ENCODE peak calls at places on chromosome 22, in seven cellular contexts. F, Z, E, P, G, T and Q are unnamed samples.

GRCh38 chr22:36350751-36351594 is 36.8 kb downstream of the MYH9 start:
- DNase-seq in P (no peak), F (no peak), G (no peak), Z (peak; percentile 70), E (no peak), T (no peak), Q (no peak)

GRCh38 chr22:45246060-45246985 is 5.6 kb upstream of the KIAA0930 start:
- DNase-seq in P (peak; percentile 94), Z (peak; percentile 77), G (no peak), F (peak; percentile 81), E (no peak), T (no peak), Q (peak; percentile 80)

GRCh38 chr22:17213976-17214375 is 5.3 kb downstream of the ADA2 start:
- DNase-seq in P (no peak), Z (peak; percentile 57), F (peak; percentile 38), E (peak; percentile 41), T (peak; percentile 42), G (peak; percentile 47), Q (no peak)

GRCh38 chr22:46674367-46674781 is 54.2 kb downstream of the GRAMD4 start:
- DNase-seq in E (no peak), T (peak; percentile 22), Z (peak; percentile 42), P (peak; percentile 46), F (peak; percentile 60), G (peak; percentile 90), Q (no peak)

GRCh38 chr22:49632199-49633009 is 195.3 kb downstream of the BRD1 start:
- DNase-seq in E (peak; percentile 81), T (peak; percentile 64), F (peak; percentile 55), Z (peak; percentile 45), G (no peak), P (peak; percentile 86), Q (no peak)

GRCh38 chr22:44211946-44212930 is 31.5 kb downstream of the PARVG start:
- DNase-seq in P (peak; percentile 53), F (no peak), T (no peak), Z (peak; percentile 25), E (no peak), G (no peak), Q (peak; percentile 71)

GRCh38 chr22:44199866-44200265 is 19.1 kb downstream of the PARVG start:
- DNase-seq in E (no peak), Z (no peak), P (no peak), T (no peak), G (no peak), F (no peak), Q (no peak)

GRCh38 chr22:23401910-23402274 is 178.2 kb downstream of the IGLL1 start:
- DNase-seq in F (no peak), P (no peak), Z (peak; percentile 10), T (no peak), G (no peak), E (peak; percentile 58), Q (no peak)

GRCh38 chr22:35542157-35542971 is 1.7 kb downstream of the RASD2 start:
- DNase-seq in G (no peak), F (no peak), Z (no peak), T (no peak), E (peak; percentile 30), P (no peak), Q (no peak)

GRCh38 chr22:27776410-27776958 is 25.1 kb downstream of the MN1 start:
- DNase-seq in E (no peak), T (no peak), P (peak; percentile 86), Z (no peak), G (no peak), F (no peak), Q (peak; percentile 73)